ENCODE peak calls at places on chromosomes 4 and X, in four cellular contexts. M, R, U and T are unnamed samples.
A peak's percentile ranks its signal among the peaks of the same experiment; 100 is the strongest.

GRCh38 chr4:20430555-20430954 is 178.8 kb downstream of the SLIT2 start:
- DNase-seq in U (no peak), M (peak; percentile 44), R (no peak), T (peak; percentile 29)

GRCh38 chr4:165383757-165384156 is 4.9 kb downstream of the CPE start:
- DNase-seq in U (no peak), R (no peak), M (no peak), T (peak; percentile 91)

GRCh38 chrX:153639177-153640044 is 7.6 kb upstream of the DUSP9 start:
- DNase-seq in M (no peak), R (no peak), U (no peak), T (no peak)

GRCh38 chr4:83631066-83631465 is 95.2 kb downstream of the GPAT3 start:
- DNase-seq in U (no peak), R (no peak), M (peak; percentile 12), T (no peak)

GRCh38 chrX:11704725-11705495 is 39.2 kb upstream of the ARHGAP6 start:
- DNase-seq in M (peak; percentile 44), R (no peak), U (no peak), T (no peak)

GRCh38 chrX:21657318-21658151 is 595 bp downstream of the KLHL34 start:
- DNase-seq in M (no peak), R (peak; percentile 1), U (no peak), T (no peak)

GRCh38 chrX:153828723-153829548 is 1.4 kb downstream of the PDZD4 start:
- DNase-seq in M (no peak), R (no peak), U (no peak), T (no peak)

GRCh38 chrX:68894513-68895338 is 65.9 kb downstream of the EFNB1 start:
- DNase-seq in R (no peak), M (peak; percentile 37), U (peak; percentile 55), T (peak; percentile 67)

GRCh38 chrX:26958261-26958660 is 504.9 kb downstream of the PPP4R3C start:
- DNase-seq in R (no peak), U (no peak), M (no peak), T (no peak)

GRCh38 chr4:40254961-40255721 is 58.3 kb downstream of the RHOH start:
- DNase-seq in M (peak; percentile 64), U (no peak), R (no peak), T (peak; percentile 83)

GRCh38 chr4:77852892-77853495 is 9.6 kb upstream of the MRPL1 start:
- DNase-seq in R (peak; percentile 14), M (no peak), U (no peak), T (no peak)

GRCh38 chr4:33873791-33874190 is 2370.5 kb downstream of the ARAP2 start:
- DNase-seq in R (no peak), M (no peak), U (no peak), T (no peak)

GRCh38 chr4:185809517-185810071 is 2.4 kb downstream of the SORBS2 start:
- DNase-seq in U (no peak), M (no peak), R (no peak), T (no peak)

GRCh38 chrX:28794751-28795150 is 207.5 kb downstream of the IL1RAPL1 start:
- DNase-seq in U (no peak), R (no peak), M (no peak), T (no peak)

GRCh38 chrX:47366051-47366722 is 4.2 kb upstream of the ZNF157 start:
- DNase-seq in R (peak; percentile 74), U (peak; percentile 58), M (peak; percentile 68), T (peak; percentile 76)

GRCh38 chr4:139084425-139085093 is 69.0 kb downstream of the NOCT start:
- DNase-seq in R (no peak), U (no peak), M (no peak), T (no peak)

GRCh38 chr4:15479089-15479912 is 9.6 kb downstream of the CC2D2A start:
- DNase-seq in M (peak; percentile 94), R (peak; percentile 17), U (peak; percentile 38), T (peak; percentile 85)

GRCh38 chr4:138555584-138555983 is 313.4 kb upstream of the SLC7A11 start:
- DNase-seq in R (no peak), U (no peak), M (peak; percentile 40), T (peak; percentile 25)

GRCh38 chr4:26490111-26490979 is at the start of gene CCKAR:
- DNase-seq in R (no peak), U (no peak), M (no peak), T (no peak)

GRCh38 chr4:48042979-48043461 is 26.4 kb downstream of the NIPAL1 start:
- DNase-seq in M (no peak), R (no peak), U (no peak), T (peak; percentile 44)

GRCh38 chr4:156971168-156971601 is 414 bp downstream of the PDGFC start:
- DNase-seq in R (no peak), U (peak; percentile 65), M (no peak), T (no peak)

GRCh38 chr4:70984587-70984986 is 8.9 kb upstream of the DCK start:
- DNase-seq in R (no peak), U (no peak), M (no peak), T (no peak)

GRCh38 chr4:169079942-169080827 is 70.1 kb upstream of the CBR4 start:
- DNase-seq in U (peak; percentile 22), M (peak; percentile 74), R (peak; percentile 59), T (peak; percentile 49)

GRCh38 chr4:174444390-174444789 is 77.9 kb downstream of the HPGD start:
- DNase-seq in M (no peak), U (no peak), R (no peak), T (no peak)

GRCh38 chrX:107659768-107660167 is 31.5 kb downstream of the PRPS1 start:
- DNase-seq in U (no peak), R (no peak), M (peak; percentile 70), T (peak; percentile 48)

GRCh38 chr4:14877246-14878220 is 124.7 kb upstream of the CPEB2 start:
- DNase-seq in U (no peak), M (no peak), R (no peak), T (peak; percentile 45)

GRCh38 chr4:176635372-176636261 is 157.1 kb downstream of the VEGFC start:
- DNase-seq in M (peak; percentile 99), R (no peak), U (no peak), T (peak; percentile 85)

GRCh38 chr4:1594871-1595788 is 89.0 kb downstream of the FAM53A start:
- DNase-seq in U (no peak), R (no peak), M (no peak), T (no peak)

GRCh38 chr4:89253935-89254334 is 53.7 kb downstream of the GPRIN3 start:
- DNase-seq in R (no peak), M (no peak), U (no peak), T (no peak)

GRCh38 chr4:89257376-89257775 is 50.2 kb downstream of the GPRIN3 start:
- DNase-seq in R (no peak), U (no peak), M (no peak), T (no peak)

GRCh38 chr4:89258506-89258905 is 49.1 kb downstream of the GPRIN3 start:
- DNase-seq in R (no peak), M (no peak), U (no peak), T (no peak)

GRCh38 chr4:89254847-89255246 is 52.8 kb downstream of the GPRIN3 start:
- DNase-seq in M (peak; percentile 52), U (peak; percentile 35), R (no peak), T (peak; percentile 46)

GRCh38 chr4:89256203-89256800 is 51.3 kb downstream of the GPRIN3 start:
- DNase-seq in M (no peak), R (no peak), U (no peak), T (no peak)
- TF ChIP-seq CTCF in M (no peak), R (no peak), U (no peak), T (no peak)

GRCh38 chr4:121765368-121765705 is 373 bp upstream of the SMIM43 start:
- DNase-seq in U (no peak), M (peak; percentile 29), R (no peak), T (no peak)
- H3K4me3 ChIP-seq in U (peak overlapping the region; percentile 18), M (peak overlapping the region; percentile 59), R (peak overlapping the region; percentile 33), T (peak overlapping the region; percentile 49)

GRCh38 chr4:117699595-117699994 is 334.7 kb upstream of the NDST3 start:
- DNase-seq in R (no peak), U (no peak), M (no peak), T (no peak)

GRCh38 chr4:117702353-117702752 is 331.9 kb upstream of the NDST3 start:
- DNase-seq in U (no peak), R (no peak), M (no peak), T (no peak)

DNA sequence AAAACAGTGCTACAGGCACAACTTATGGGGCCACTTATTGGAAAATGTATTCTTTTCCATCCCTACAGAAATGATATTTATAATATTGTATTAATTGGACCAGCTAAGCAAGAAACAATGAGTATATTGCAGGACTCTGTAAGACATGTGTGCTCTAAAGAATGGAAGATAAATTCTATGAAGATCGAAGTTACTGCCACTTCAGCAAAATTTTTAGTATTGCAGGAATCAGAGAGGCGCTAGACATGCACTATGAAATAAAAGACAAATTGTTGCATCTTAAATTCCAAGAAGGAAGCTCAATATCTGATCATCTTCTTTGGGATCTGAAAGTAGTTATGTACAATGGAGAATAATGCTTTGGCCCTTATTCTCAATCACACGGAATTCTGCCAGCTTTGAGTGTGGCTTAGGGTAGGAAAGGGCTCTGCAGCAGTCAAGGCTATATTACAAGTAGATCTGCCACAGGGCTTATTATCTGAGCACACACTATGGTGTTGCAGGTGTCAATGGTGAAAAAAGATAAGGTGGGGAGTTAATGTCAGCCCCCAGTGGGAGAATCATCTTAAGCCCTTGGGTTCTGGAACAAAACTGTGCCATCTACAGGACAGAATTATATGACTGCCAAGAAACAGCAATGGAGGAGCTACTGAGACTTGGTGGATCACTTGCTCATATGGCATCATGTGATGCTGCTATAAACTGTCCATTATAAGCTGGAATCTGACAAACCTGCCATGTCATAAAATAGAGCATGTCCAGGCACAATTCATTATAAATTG is 334.0 kb upstream of the NDST3 start:
- DNase-seq in R (no peak), U (no peak), M (no peak), T (peak; percentile 27)
- TF ChIP-seq CTCF in R (peak; percentile 39), U (no peak), M (no peak), T (peak; percentile 35)

DNA sequence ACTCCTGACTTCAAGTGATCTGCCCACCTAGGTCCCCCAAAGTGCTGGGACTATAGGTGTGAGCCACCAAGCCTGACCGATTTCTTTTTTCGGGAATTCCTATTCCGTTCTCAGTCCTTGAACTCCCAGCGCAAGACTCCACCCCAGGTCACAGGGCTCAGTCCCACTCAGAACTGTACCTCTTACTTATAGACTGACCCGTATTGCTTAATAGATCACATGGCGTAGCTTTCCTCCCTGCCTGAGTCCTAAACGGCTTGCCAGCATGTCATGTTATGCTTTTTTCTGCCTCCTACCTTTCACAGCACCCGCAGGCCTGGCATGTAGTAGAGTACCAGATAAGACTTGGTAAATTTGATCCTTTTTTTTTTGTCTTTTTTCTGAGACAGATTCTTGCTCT is 22.4 kb downstream of the SAT1 start:
- DNase-seq in M (no peak), R (no peak), U (no peak), T (no peak)
- H3K4me3 ChIP-seq in M (no peak overlapping the region), R (no peak overlapping the region), U (no peak overlapping the region), T (no peak overlapping the region)